ENCODE peak calls at places on chromosomes 1 and 21, in six cellular contexts. R is stimulated activated naive CD4-positive, alpha-beta T cell; K is epithelial cell of esophagus; Q is HTR-8/SVneo; M is NCI-H510A; C is memory B cell. S is an unnamed sample.

GRCh38 chr1:6198646-6199297 is 623 bp downstream of the RPL22 start:
- DNase-seq in C (no peak), K (no peak), R (no peak), Q (no peak), M (no peak), S (peak)

GRCh38 chr1:3598051-3598471 is 13.2 kb downstream of the MEGF6 start:
- DNase-seq in C (no peak), Q (no peak), R (no peak), K (peak), M (no peak), S (peak)

GRCh38 chr1:31934706-31935629 is 3.2 kb downstream of the PTP4A2 start:
- DNase-seq in M (no peak), R (peak), Q (peak), K (peak), C (no peak), S (peak)

GRCh38 chr1:166925791-166926483 is 49.4 kb downstream of the ILDR2 start:
- DNase-seq in R (no peak), K (no peak), M (no peak), C (no peak), Q (peak), S (no peak)

GRCh38 chr21:14945176-14945575 is 119.6 kb downstream of the NRIP1 start:
- DNase-seq in C (no peak), Q (no peak), R (no peak), K (no peak), M (no peak), S (no peak)

GRCh38 chr21:45836268-45836655 is 145.3 kb upstream of the COL6A1 start:
- DNase-seq in Q (no peak), M (no peak), C (no peak), K (no peak), R (no peak), S (no peak)

GRCh38 chr1:71307451-71307850 is 226.6 kb upstream of the ZRANB2 start:
- DNase-seq in C (no peak), M (no peak), Q (no peak), R (no peak), K (peak), S (peak)

GRCh38 chr1:40902634-40902897 is 40.4 kb upstream of the CITED4 start:
- DNase-seq in Q (no peak), R (no peak), K (no peak), C (no peak), M (no peak), S (no peak)

GRCh38 chr1:18179009-18179408 is 71.4 kb downstream of the IGSF21 start:
- DNase-seq in M (no peak), K (no peak), C (no peak), Q (no peak), R (no peak), S (no peak)

GRCh38 chr1:209368864-209369598 is 214.5 kb upstream of the CAMK1G start:
- DNase-seq in Q (peak), C (no peak), K (peak), M (no peak), R (no peak), S (peak)

GRCh38 chr1:36956570-36956969 is 77.7 kb downstream of the GRIK3 start:
- DNase-seq in K (no peak), M (no peak), C (no peak), Q (no peak), R (no peak), S (no peak)

GRCh38 chr1:94746635-94747525 is 73.3 kb upstream of the SLC44A3 start:
- DNase-seq in C (no peak), R (no peak), K (no peak), Q (no peak), M (no peak), S (no peak)

GRCh38 chr1:248906741-248907661 is 966 bp downstream of the PGBD2 start:
- DNase-seq in K (no peak), M (no peak), C (no peak), R (no peak), Q (no peak), S (peak)

GRCh38 chr1:203437696-203438315 is 37.8 kb upstream of the PRELP start:
- DNase-seq in M (no peak), Q (no peak), C (no peak), R (no peak), K (no peak), S (no peak)

GRCh38 chr1:38489844-38490270 is 369.7 kb downstream of the RRAGC start:
- DNase-seq in M (no peak), Q (peak), K (peak), C (no peak), R (peak), S (no peak)

S was measured in mammary epithelial cell.